ENCODE peak calls at places on chromosomes 3 and 15, in eight cellular contexts. V, S, R, H, P, M, U and F are unnamed samples.

GRCh38 chr15:43799209-43799944 is 643 bp downstream of the SERINC4 start:
- DNase-seq in S (no peak), H (no peak), R (no peak), P (no peak), U (no peak), V (peak), M (peak), F (peak)

GRCh38 chr3:58691997-58692396 is 25.4 kb upstream of the FAM3D start:
- DNase-seq in M (no peak), R (peak), P (no peak), H (no peak), S (peak), V (no peak), U (peak), F (no peak)

GRCh38 chr3:51585871-51586270 is 47.4 kb downstream of the RAD54L2 start:
- DNase-seq in V (no peak), S (no peak), U (no peak), P (no peak), R (no peak), H (no peak), M (no peak), F (no peak)

GRCh38 chr15:57784081-57784488 is 77.6 kb downstream of the POLR2M start:
- DNase-seq in U (no peak), R (no peak), M (peak), V (no peak), P (no peak), S (peak), H (no peak), F (no peak)

GRCh38 chr3:72665701-72666443 is 182.4 kb downstream of the SHQ1 start:
- DNase-seq in R (peak), S (peak), P (peak), M (peak), U (peak), H (peak), V (no peak), F (no peak)

GRCh38 chr15:70741107-70741511 is 22.2 kb downstream of the UACA start:
- DNase-seq in U (no peak), R (no peak), S (peak), H (peak), M (peak), P (no peak), V (no peak), F (no peak)

GRCh38 chr3:68931406-68932149 is 769 bp downstream of the TAFA4 start:
- DNase-seq in P (no peak), H (no peak), U (no peak), V (no peak), M (peak), R (no peak), S (no peak), F (no peak)

GRCh38 chr3:67564973-67565372 is 89.4 kb downstream of the SUCLG2 start:
- DNase-seq in P (no peak), M (no peak), V (no peak), S (no peak), R (no peak), U (no peak), H (no peak), F (no peak)

GRCh38 chr3:9994086-9994844 is 7.6 kb upstream of the EMC3 start:
- DNase-seq in S (peak), M (peak), R (no peak), V (no peak), U (no peak), H (peak), P (no peak), F (no peak)

GRCh38 chr3:42653560-42654330 is at the start of gene ZBTB47:
- DNase-seq in R (no peak), S (no peak), P (peak), U (no peak), H (peak), V (no peak), M (peak), F (no peak)

GRCh38 chr15:85331666-85332261 is 48.6 kb upstream of the AKAP13 start:
- DNase-seq in V (no peak), M (no peak), U (no peak), H (no peak), S (peak), P (no peak), R (no peak), F (no peak)

GRCh38 chr3:135491478-135491877 is 474.1 kb upstream of the PPP2R3A start:
- DNase-seq in S (peak), P (no peak), M (no peak), H (no peak), R (no peak), V (no peak), U (no peak), F (no peak)

GRCh38 chr3:128863560-128863959 is 15.9 kb upstream of the ACAD9 start:
- DNase-seq in R (no peak), M (no peak), H (no peak), S (no peak), P (peak), V (no peak), U (no peak), F (no peak)

GRCh38 chr3:19888428-19889152 is 45.4 kb downstream of the EFHB start:
- DNase-seq in V (no peak), R (no peak), H (no peak), P (no peak), S (no peak), M (peak), U (no peak), F (no peak)

GRCh38 chr3:100634493-100635272 is 25.3 kb downstream of the ADGRG7 start:
- DNase-seq in H (no peak), R (no peak), P (peak), U (peak), S (peak), V (no peak), M (peak), F (no peak)

GRCh38 chr3:57928511-57928910 is 79.7 kb upstream of the FLNB start:
- DNase-seq in M (peak), P (no peak), U (no peak), R (no peak), V (no peak), H (no peak), S (no peak), F (no peak)

GRCh38 chr15:70272565-70273355 is 175.0 kb upstream of the TLE3 start:
- DNase-seq in S (no peak), U (no peak), V (no peak), M (no peak), R (peak), P (no peak), H (no peak), F (no peak)

GRCh38 chr3:44899683-44900367 is 25.4 kb downstream of the TGM4 start:
- DNase-seq in V (no peak), S (no peak), M (no peak), H (no peak), U (no peak), P (no peak), R (no peak), F (no peak)

GRCh38 chr3:28915711-28916481 is 365.0 kb upstream of the RBMS3 start:
- DNase-seq in P (peak), S (peak), M (peak), R (peak), U (peak), H (no peak), V (peak), F (no peak)

GRCh38 chr3:54443572-54444161 is 321.3 kb downstream of the CACNA2D3 start:
- DNase-seq in H (no peak), P (no peak), V (no peak), M (no peak), R (no peak), S (no peak), U (no peak), F (no peak)